ENCODE peak calls at places on chromosomes 16 and 17, in nine cellular contexts. V is HCT116, K is WTC11, S is K562, Y is A549, F is H1, U is GM12878, R is endothelial cell of umbilical vein, E is HepG2. L is an unnamed sample.

GRCh38 chr16:89707695-89708094 is 6.2 kb upstream of the SPATA2L start:
- DNase-seq in S (no peak), K (no peak), R (no peak), U (no peak), E (no peak), V (no peak), Y (no peak), F (no peak), L (no peak)

GRCh38 chr17:15233022-15233805 is 31.9 kb downstream of the PMP22 start:
- DNase-seq in Y (peak; percentile 57), U (no peak), R (peak; percentile 6), K (peak; percentile 27), S (peak; percentile 32), F (no peak), E (peak; percentile 60), V (no peak), L (peak; percentile 70)

GRCh38 chr17:38333635-38334295 is 10.0 kb downstream of the GPR179 start:
- DNase-seq in V (no peak), K (peak; percentile 96), Y (peak; percentile 44), S (peak; percentile 84), F (peak; percentile 100), E (peak; percentile 53), U (no peak), R (peak; percentile 33), L (peak; percentile 65)

GRCh38 chr17:42253601-42254000 is 22.6 kb downstream of the STAT5B start:
- DNase-seq in V (no peak), Y (no peak), U (no peak), F (no peak), K (no peak), R (no peak), S (no peak), E (no peak), L (no peak)

GRCh38 chr16:2749476-2749875 is 3.0 kb upstream of the SRRM2 start:
- DNase-seq in S (no peak), K (no peak), E (no peak), U (no peak), R (no peak), V (no peak), F (no peak), Y (no peak), L (no peak)

GRCh38 chr17:3977387-3977786 is 13.2 kb upstream of the ATP2A3 start:
- DNase-seq in U (no peak), E (no peak), K (no peak), F (no peak), R (no peak), S (no peak), V (no peak), Y (no peak), L (no peak)

GRCh38 chr17:44071772-44072171 is 1.2 kb downstream of the G6PC3 start:
- DNase-seq in Y (no peak), S (no peak), R (peak; percentile 15), K (no peak), E (no peak), F (no peak), U (no peak), V (no peak), L (no peak)

GRCh38 chr16:74903882-74904678 is 80.8 kb downstream of the WDR59 start:
- DNase-seq in S (no peak), E (no peak), Y (no peak), U (no peak), K (no peak), R (no peak), V (no peak), F (no peak), L (no peak)

GRCh38 chr16:66740010-66740409 is 11.4 kb downstream of the DYNC1LI2 start:
- DNase-seq in S (peak; percentile 61), E (peak; percentile 39), Y (peak; percentile 51), R (peak; percentile 54), K (peak; percentile 40), V (no peak), U (no peak), F (no peak), L (peak; percentile 62)

GRCh38 chr16:81524382-81524781 is 79.8 kb downstream of the CMIP start:
- DNase-seq in E (no peak), Y (no peak), V (no peak), K (no peak), U (no peak), S (no peak), F (no peak), R (no peak), L (no peak)

GRCh38 chr17:9977175-9977574 is 72.1 kb upstream of the RCVRN start:
- DNase-seq in E (no peak), R (no peak), U (no peak), F (no peak), Y (no peak), K (no peak), V (no peak), S (no peak), L (peak; percentile 30)

GRCh38 chr17:66695098-66695497 is 139.8 kb upstream of the CACNG5 start:
- DNase-seq in F (no peak), K (no peak), R (no peak), S (no peak), Y (no peak), V (no peak), E (no peak), U (no peak), L (no peak)

GRCh38 chr17:18039535-18040286 is 503 bp downstream of the GID4 start:
- DNase-seq in Y (peak; percentile 46), S (no peak), F (peak; percentile 56), V (no peak), E (no peak), K (peak; percentile 56), R (peak; percentile 17), U (no peak), L (peak; percentile 45)

GRCh38 chr16:82042841-82043240 is 7.8 kb downstream of the HSD17B2 start:
- DNase-seq in K (no peak), S (no peak), U (no peak), E (no peak), F (no peak), V (no peak), R (no peak), Y (no peak), L (no peak)

GRCh38 chr17:36017799-36018198 is at the start of gene CCL23:
- DNase-seq in U (no peak), E (no peak), S (no peak), V (no peak), K (no peak), F (no peak), Y (no peak), R (peak; percentile 36), L (peak; percentile 67)

GRCh38 chr17:50259484-50260324 is 14.6 kb upstream of the TMEM92 start:
- DNase-seq in R (no peak), Y (no peak), U (no peak), K (no peak), E (no peak), S (peak; percentile 6), F (no peak), V (no peak), L (no peak)

DNA sequence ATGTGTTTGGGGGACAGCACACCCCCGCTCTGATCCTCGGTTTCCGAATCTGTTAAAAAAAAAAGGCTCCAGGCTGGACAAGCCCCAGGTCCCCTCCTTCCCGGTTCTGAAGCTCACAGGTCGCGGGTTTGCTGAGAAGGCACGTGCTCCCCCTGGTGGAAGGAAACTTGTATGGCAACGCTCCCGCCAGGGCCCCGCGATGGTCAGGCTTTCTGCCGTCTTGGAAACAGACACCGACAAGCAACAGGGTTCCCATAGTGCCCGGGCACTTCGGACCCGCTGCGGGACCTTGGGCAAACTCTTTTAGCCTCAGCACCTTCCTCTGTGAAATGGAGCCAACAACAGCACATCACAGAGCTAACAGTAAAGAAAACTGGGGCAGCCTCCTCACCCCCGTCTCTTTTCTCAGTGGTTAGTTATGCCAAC is 219.0 kb downstream of the RBFOX3 start:
- DNase-seq in Y (peak; percentile 85), F (peak; percentile 97), K (peak; percentile 90), U (no peak), E (peak; percentile 48), S (peak; percentile 84), V (peak; percentile 66), R (peak; percentile 58), L (peak; percentile 79)
- TF ChIP-seq CTCF in Y (peak; percentile 91), F (peak; percentile 94), K (peak; percentile 83), U (peak; percentile 83), E (peak; percentile 89), S (peak; percentile 81), V (peak; percentile 97), R (peak; percentile 92), L (peak; percentile 92)

GRCh38 chr17:226108-226772 is 44.8 kb upstream of the DOC2B start:
- DNase-seq in Y (no peak), F (no peak), S (no peak), V (no peak), U (no peak), R (no peak), E (no peak), K (no peak), L (no peak)
- TF ChIP-seq MAX in Y (no peak), F (no peak), S (no peak), V (no peak), U (no peak), R (no peak), E (no peak), K (no peak), L (no peak)

DNA sequence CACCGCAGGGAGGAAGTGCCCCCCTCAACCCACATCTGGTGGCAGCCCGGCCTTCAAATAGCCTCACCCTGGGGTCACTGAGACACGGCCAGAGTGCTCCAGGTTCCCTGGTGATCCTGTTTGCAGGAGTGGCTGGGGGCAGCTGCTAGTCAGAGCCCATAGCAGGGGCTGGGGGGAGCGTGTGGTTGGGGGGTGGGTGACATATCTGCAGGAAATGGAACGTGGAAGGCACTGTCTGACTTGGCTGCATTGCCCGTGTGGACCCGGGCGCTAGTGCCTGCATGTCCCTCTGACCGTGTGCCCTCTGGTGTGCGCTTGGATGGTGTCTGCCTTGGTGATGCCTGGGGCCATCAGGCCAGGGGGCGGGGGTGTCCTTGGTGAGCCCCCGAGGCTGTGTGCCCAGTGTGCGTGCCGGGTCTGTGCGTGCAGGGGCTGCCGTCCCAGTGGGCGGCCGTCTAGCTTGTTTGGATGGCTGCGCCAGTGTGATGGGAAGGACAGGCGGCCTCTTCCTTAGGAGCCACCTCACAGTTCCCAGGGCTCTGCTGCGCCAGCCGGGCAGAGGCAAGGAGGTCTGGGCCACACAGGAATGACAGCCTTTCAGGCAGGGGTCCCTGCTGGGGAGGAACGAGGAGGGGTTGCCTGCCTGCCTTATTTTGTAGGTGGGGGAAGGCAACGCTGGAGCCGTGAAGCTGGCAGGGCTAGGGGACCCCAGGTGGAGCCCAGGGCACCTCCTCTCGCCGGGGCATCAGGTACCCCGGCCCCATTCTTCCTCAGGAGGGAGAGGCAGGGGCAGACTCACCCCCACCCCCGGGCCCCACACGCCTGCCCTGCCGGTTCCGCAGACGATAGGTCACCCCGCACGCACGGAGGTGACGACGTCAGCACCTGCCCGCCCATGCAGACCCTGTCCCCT is 642 bp downstream of the NDRG4 start:
- DNase-seq in F (peak; percentile 73), R (no peak), S (no peak), K (peak; percentile 38), V (no peak), E (no peak), U (no peak), Y (no peak), L (no peak)
- TF ChIP-seq CTCF in F (no peak), R (no peak), S (no peak), K (no peak), V (no peak), E (no peak), U (no peak), Y (no peak), L (no peak)

GRCh38 chr16:49899991-49900690 is 44.2 kb upstream of the ZNF423 start:
- DNase-seq in K (no peak), E (no peak), Y (no peak), V (no peak), R (no peak), S (no peak), F (no peak), U (no peak), L (no peak)
- TF ChIP-seq MAX in K (no peak), E (no peak), Y (no peak), V (no peak), R (no peak), S (no peak), F (no peak), U (no peak), L (no peak)

GRCh38 chr17:80219777-80220708 is at the start of the genes SGSH and SLC26A11:
- DNase-seq in E (peak; percentile 59), F (peak; percentile 92), S (peak; percentile 97), Y (peak; percentile 62), U (no peak), R (peak; percentile 65), K (peak; percentile 91), V (peak; percentile 13), L (peak; percentile 21)
- TF ChIP-seq CTCF in E (no peak), F (no peak), S (peak; percentile 4), Y (no peak), U (no peak), R (no peak), K (no peak), V (peak; percentile 9), L (no peak)